ENCODE peak calls at places on chromosomes 3 and 15, in seven cellular contexts. K is SHP77; L is activated B cell treated with CpG ODN at 0.5 μM for 24 hours; Q is sigmoid colon; M is retina; H is GM12865; W is activated T-cell treated with anti-CD3 and anti-CD28 coated beads, Interleukin-2, amount 50 U/mL, for 4 hours. G is an unnamed sample.

GRCh38 chr15:98599911-98600685 is 48.2 kb upstream of the IGF1R start:
- DNase-seq in H (peak), L (peak), W (peak), K (no peak), Q (no peak), M (peak), G (no peak)

GRCh38 chr15:31925541-31925940 is 104.8 kb upstream of the CHRNA7 start:
- DNase-seq in M (no peak), H (no peak), L (no peak), Q (no peak), K (no peak), W (no peak), G (no peak)

GRCh38 chr3:48990636-48991421 is 788 bp downstream of the P4HTM start:
- DNase-seq in K (no peak), Q (no peak), W (no peak), L (no peak), M (peak), H (peak), G (no peak)

GRCh38 chr3:179071161-179071568 is 444 bp downstream of the ZMAT3 start:
- DNase-seq in K (peak), L (no peak), M (no peak), W (peak), Q (peak), H (peak), G (no peak)

GRCh38 chr3:20916966-20917606 is 731.1 kb upstream of the SGO1 start:
- DNase-seq in L (no peak), H (no peak), W (no peak), K (no peak), M (no peak), Q (no peak), G (no peak)

GRCh38 chr3:108035751-108036150 is 55.1 kb downstream of the CD47 start:
- DNase-seq in W (no peak), H (no peak), K (no peak), M (no peak), L (no peak), Q (no peak), G (no peak)

GRCh38 chr3:128800241-128801187 is 74.5 kb downstream of the RAB7A start:
- DNase-seq in L (no peak), Q (no peak), K (no peak), M (no peak), H (peak), W (peak), G (no peak)

GRCh38 chr3:69370156-69370944 is 15.5 kb downstream of the FRMD4B start:
- DNase-seq in K (no peak), Q (peak), W (no peak), M (no peak), H (peak), L (no peak), G (no peak)

GRCh38 chr3:25558106-25558505 is 106.6 kb downstream of the TOP2B start:
- DNase-seq in Q (no peak), W (no peak), H (no peak), M (no peak), K (no peak), L (no peak), G (no peak)

GRCh38 chr3:118055381-118055780 is 979.3 kb downstream of the IGSF11 start:
- DNase-seq in W (no peak), H (no peak), Q (no peak), M (no peak), L (no peak), K (no peak), G (no peak)

GRCh38 chr3:143731776-143732175 is 116.5 kb downstream of the SLC9A9 start:
- DNase-seq in W (no peak), Q (no peak), L (no peak), M (no peak), H (no peak), K (no peak), G (no peak)

GRCh38 chr15:69896606-69897005 is 201.1 kb downstream of the TLE3 start:
- DNase-seq in H (no peak), Q (no peak), M (no peak), K (no peak), W (no peak), L (no peak), G (no peak)

GRCh38 chr3:62319570-62320243 is 53.6 kb downstream of the FEZF2 start:
- DNase-seq in H (no peak), Q (no peak), W (no peak), M (no peak), L (no peak), K (no peak), G (no peak)

GRCh38 chr3:157174616-157175498 is 14.9 kb upstream of the CCNL1 start:
- DNase-seq in M (peak), L (peak), W (peak), Q (peak), H (peak), K (peak), G (peak)

GRCh38 chr3:45679805-45680204 is 9.4 kb upstream of the SACM1L start:
- DNase-seq in M (no peak), W (no peak), Q (no peak), L (no peak), H (no peak), K (no peak), G (no peak)

GRCh38 chr3:12334786-12335185 is 45.9 kb downstream of the PPARG start:
- DNase-seq in K (no peak), Q (no peak), W (no peak), L (no peak), M (no peak), H (no peak), G (no peak)

GRCh38 chr3:189944285-189945145 is 176.2 kb downstream of the P3H2 start:
- DNase-seq in K (no peak), H (no peak), W (no peak), M (no peak), Q (no peak), L (no peak), G (no peak)

GRCh38 chr3:126865736-126866135 is 117.2 kb upstream of the PLXNA1 start:
- DNase-seq in K (no peak), H (no peak), Q (peak), L (no peak), W (no peak), M (no peak), G (no peak)

GRCh38 chr3:39096775-39097174 is 10.7 kb downstream of the GORASP1 start:
- DNase-seq in W (no peak), H (no peak), L (no peak), M (no peak), Q (no peak), K (no peak), G (no peak)